ENCODE peak calls at places on chromosomes 12 and 14, in nine cellular contexts. One of them, this sample, is unnamed.

GRCh38 chr12:7161811-7162210 is 27.7 kb upstream of the PEX5 start:
- DNase-seq in glutamatergic neuron: no peak
- DNase-seq in endothelial cell: no peak
- DNase-seq in HFFc6: peak; percentile 25
- DNase-seq in WERI-Rb-1: no peak
- DNase-seq in A172: no peak
- DNase-seq in stimulated activated CD8-positive, alpha-beta memory T cell treated with anti-CD3 and anti-CD28 coated beads, Interleukin-7, amount 100 ng/mL, for 1 hour: no peak
- DNase-seq in NCI-H1436: no peak
- DNase-seq in activated CD4-positive, alpha-beta T cell treated with anti-CD3 and anti-CD28 coated beads for 36 hours: no peak
- DNase-seq in this sample: no peak

GRCh38 chr12:122837306-122838265 is 2.3 kb downstream of the HIP1R start:
- DNase-seq in activated CD4-positive, alpha-beta T cell treated with anti-CD3 and anti-CD28 coated beads for 36 hours: no peak
- DNase-seq in NCI-H1436: no peak
- DNase-seq in glutamatergic neuron: no peak
- DNase-seq in A172: no peak
- DNase-seq in endothelial cell: no peak
- DNase-seq in WERI-Rb-1: no peak
- DNase-seq in HFFc6: no peak
- DNase-seq in stimulated activated CD8-positive, alpha-beta memory T cell treated with anti-CD3 and anti-CD28 coated beads, Interleukin-7, amount 100 ng/mL, for 1 hour: no peak
- DNase-seq in this sample: no peak

GRCh38 chr12:76375939-76376338 is 27.7 kb upstream of the BBS10 start:
- DNase-seq in endothelial cell: no peak
- DNase-seq in NCI-H1436: no peak
- DNase-seq in WERI-Rb-1: no peak
- DNase-seq in A172: no peak
- DNase-seq in activated CD4-positive, alpha-beta T cell treated with anti-CD3 and anti-CD28 coated beads for 36 hours: no peak
- DNase-seq in glutamatergic neuron: no peak
- DNase-seq in stimulated activated CD8-positive, alpha-beta memory T cell treated with anti-CD3 and anti-CD28 coated beads, Interleukin-7, amount 100 ng/mL, for 1 hour: no peak
- DNase-seq in HFFc6: no peak
- DNase-seq in this sample: no peak

GRCh38 chr14:78154827-78155226 is 15.3 kb upstream of the NRXN3 start:
- DNase-seq in HFFc6: no peak
- DNase-seq in activated CD4-positive, alpha-beta T cell treated with anti-CD3 and anti-CD28 coated beads for 36 hours: no peak
- DNase-seq in WERI-Rb-1: peak; percentile 80
- DNase-seq in endothelial cell: no peak
- DNase-seq in A172: no peak
- DNase-seq in NCI-H1436: no peak
- DNase-seq in stimulated activated CD8-positive, alpha-beta memory T cell treated with anti-CD3 and anti-CD28 coated beads, Interleukin-7, amount 100 ng/mL, for 1 hour: no peak
- DNase-seq in glutamatergic neuron: no peak
- DNase-seq in this sample: no peak

GRCh38 chr14:76080009-76080408 is 71.7 kb upstream of the GPATCH2L start:
- DNase-seq in stimulated activated CD8-positive, alpha-beta memory T cell treated with anti-CD3 and anti-CD28 coated beads, Interleukin-7, amount 100 ng/mL, for 1 hour: no peak
- DNase-seq in A172: no peak
- DNase-seq in HFFc6: no peak
- DNase-seq in WERI-Rb-1: peak; percentile 25
- DNase-seq in endothelial cell: no peak
- DNase-seq in activated CD4-positive, alpha-beta T cell treated with anti-CD3 and anti-CD28 coated beads for 36 hours: no peak
- DNase-seq in NCI-H1436: no peak
- DNase-seq in glutamatergic neuron: no peak
- DNase-seq in this sample: no peak

GRCh38 chr14:23559010-23559920 is 3.2 kb downstream of the THTPA start:
- DNase-seq in HFFc6: peak; percentile 48
- DNase-seq in glutamatergic neuron: peak; percentile 84
- DNase-seq in NCI-H1436: peak; percentile 72
- DNase-seq in stimulated activated CD8-positive, alpha-beta memory T cell treated with anti-CD3 and anti-CD28 coated beads, Interleukin-7, amount 100 ng/mL, for 1 hour: no peak
- DNase-seq in endothelial cell: peak; percentile 69
- DNase-seq in A172: peak; percentile 30
- DNase-seq in activated CD4-positive, alpha-beta T cell treated with anti-CD3 and anti-CD28 coated beads for 36 hours: peak; percentile 86
- DNase-seq in WERI-Rb-1: peak; percentile 85
- DNase-seq in this sample: peak; percentile 75

GRCh38 chr14:63650336-63650952 is 8.8 kb upstream of the WDR89 start:
- DNase-seq in A172: no peak
- DNase-seq in WERI-Rb-1: no peak
- DNase-seq in HFFc6: no peak
- DNase-seq in glutamatergic neuron: no peak
- DNase-seq in NCI-H1436: no peak
- DNase-seq in stimulated activated CD8-positive, alpha-beta memory T cell treated with anti-CD3 and anti-CD28 coated beads, Interleukin-7, amount 100 ng/mL, for 1 hour: peak; percentile 10
- DNase-seq in activated CD4-positive, alpha-beta T cell treated with anti-CD3 and anti-CD28 coated beads for 36 hours: peak; percentile 75
- DNase-seq in endothelial cell: no peak
- DNase-seq in this sample: no peak

GRCh38 chr12:56387152-56387551 is 24.5 kb upstream of the APOF start:
- DNase-seq in activated CD4-positive, alpha-beta T cell treated with anti-CD3 and anti-CD28 coated beads for 36 hours: no peak
- DNase-seq in glutamatergic neuron: no peak
- DNase-seq in stimulated activated CD8-positive, alpha-beta memory T cell treated with anti-CD3 and anti-CD28 coated beads, Interleukin-7, amount 100 ng/mL, for 1 hour: no peak
- DNase-seq in WERI-Rb-1: no peak
- DNase-seq in endothelial cell: no peak
- DNase-seq in NCI-H1436: no peak
- DNase-seq in HFFc6: peak; percentile 11
- DNase-seq in A172: no peak
- DNase-seq in this sample: no peak

GRCh38 chr12:122111070-122111750 is 32.7 kb downstream of the MLXIP start:
- DNase-seq in WERI-Rb-1: no peak
- DNase-seq in glutamatergic neuron: no peak
- DNase-seq in stimulated activated CD8-positive, alpha-beta memory T cell treated with anti-CD3 and anti-CD28 coated beads, Interleukin-7, amount 100 ng/mL, for 1 hour: no peak
- DNase-seq in activated CD4-positive, alpha-beta T cell treated with anti-CD3 and anti-CD28 coated beads for 36 hours: no peak
- DNase-seq in HFFc6: no peak
- DNase-seq in endothelial cell: no peak
- DNase-seq in A172: no peak
- DNase-seq in NCI-H1436: peak; percentile 60
- DNase-seq in this sample: no peak

GRCh38 chr14:75832621-75833297 is 149.0 kb downstream of the TGFB3 start:
- DNase-seq in endothelial cell: no peak
- DNase-seq in activated CD4-positive, alpha-beta T cell treated with anti-CD3 and anti-CD28 coated beads for 36 hours: no peak
- DNase-seq in stimulated activated CD8-positive, alpha-beta memory T cell treated with anti-CD3 and anti-CD28 coated beads, Interleukin-7, amount 100 ng/mL, for 1 hour: no peak
- DNase-seq in A172: no peak
- DNase-seq in NCI-H1436: no peak
- DNase-seq in WERI-Rb-1: no peak
- DNase-seq in HFFc6: peak; percentile 86
- DNase-seq in glutamatergic neuron: no peak
- DNase-seq in this sample: no peak

GRCh38 chr14:45519770-45520169 is 266.8 kb upstream of the MIS18BP1 start:
- DNase-seq in HFFc6: no peak
- DNase-seq in endothelial cell: no peak
- DNase-seq in WERI-Rb-1: no peak
- DNase-seq in NCI-H1436: no peak
- DNase-seq in stimulated activated CD8-positive, alpha-beta memory T cell treated with anti-CD3 and anti-CD28 coated beads, Interleukin-7, amount 100 ng/mL, for 1 hour: no peak
- DNase-seq in glutamatergic neuron: no peak
- DNase-seq in activated CD4-positive, alpha-beta T cell treated with anti-CD3 and anti-CD28 coated beads for 36 hours: no peak
- DNase-seq in A172: no peak
- DNase-seq in this sample: no peak

GRCh38 chr12:26403601-26404000 is 208.2 kb downstream of the SSPN start:
- DNase-seq in stimulated activated CD8-positive, alpha-beta memory T cell treated with anti-CD3 and anti-CD28 coated beads, Interleukin-7, amount 100 ng/mL, for 1 hour: no peak
- DNase-seq in HFFc6: no peak
- DNase-seq in WERI-Rb-1: no peak
- DNase-seq in activated CD4-positive, alpha-beta T cell treated with anti-CD3 and anti-CD28 coated beads for 36 hours: no peak
- DNase-seq in endothelial cell: no peak
- DNase-seq in A172: no peak
- DNase-seq in glutamatergic neuron: no peak
- DNase-seq in NCI-H1436: no peak
- DNase-seq in this sample: no peak

GRCh38 chr14:64501326-64502171 is 2.1 kb downstream of the ZBTB25 start:
- DNase-seq in A172: peak; percentile 85
- DNase-seq in stimulated activated CD8-positive, alpha-beta memory T cell treated with anti-CD3 and anti-CD28 coated beads, Interleukin-7, amount 100 ng/mL, for 1 hour: no peak
- DNase-seq in WERI-Rb-1: peak; percentile 12
- DNase-seq in endothelial cell: no peak
- DNase-seq in NCI-H1436: no peak
- DNase-seq in HFFc6: peak; percentile 86
- DNase-seq in glutamatergic neuron: no peak
- DNase-seq in activated CD4-positive, alpha-beta T cell treated with anti-CD3 and anti-CD28 coated beads for 36 hours: no peak
- DNase-seq in this sample: no peak

GRCh38 chr12:51217133-51217967 is 512 bp downstream of the POU6F1 start:
- DNase-seq in endothelial cell: peak; percentile 45
- DNase-seq in HFFc6: no peak
- DNase-seq in A172: no peak
- DNase-seq in glutamatergic neuron: peak; percentile 75
- DNase-seq in stimulated activated CD8-positive, alpha-beta memory T cell treated with anti-CD3 and anti-CD28 coated beads, Interleukin-7, amount 100 ng/mL, for 1 hour: no peak
- DNase-seq in activated CD4-positive, alpha-beta T cell treated with anti-CD3 and anti-CD28 coated beads for 36 hours: peak; percentile 64
- DNase-seq in WERI-Rb-1: peak; percentile 72
- DNase-seq in NCI-H1436: peak; percentile 37
- DNase-seq in this sample: peak; percentile 88

GRCh38 chr12:40313928-40314327 is 89.1 kb downstream of the LRRK2 start:
- DNase-seq in A172: no peak
- DNase-seq in WERI-Rb-1: no peak
- DNase-seq in stimulated activated CD8-positive, alpha-beta memory T cell treated with anti-CD3 and anti-CD28 coated beads, Interleukin-7, amount 100 ng/mL, for 1 hour: no peak
- DNase-seq in HFFc6: no peak
- DNase-seq in activated CD4-positive, alpha-beta T cell treated with anti-CD3 and anti-CD28 coated beads for 36 hours: no peak
- DNase-seq in endothelial cell: no peak
- DNase-seq in glutamatergic neuron: no peak
- DNase-seq in NCI-H1436: no peak
- DNase-seq in this sample: no peak

GRCh38 chr14:99579903-99580570 is 24.0 kb downstream of the CCDC85C start:
- DNase-seq in WERI-Rb-1: peak; percentile 67
- DNase-seq in stimulated activated CD8-positive, alpha-beta memory T cell treated with anti-CD3 and anti-CD28 coated beads, Interleukin-7, amount 100 ng/mL, for 1 hour: no peak
- DNase-seq in HFFc6: peak; percentile 52
- DNase-seq in endothelial cell: no peak
- DNase-seq in A172: peak; percentile 91
- DNase-seq in activated CD4-positive, alpha-beta T cell treated with anti-CD3 and anti-CD28 coated beads for 36 hours: no peak
- DNase-seq in glutamatergic neuron: no peak
- DNase-seq in NCI-H1436: no peak
- DNase-seq in this sample: peak; percentile 63

GRCh38 chr14:32627545-32628298 is 298.6 kb downstream of the AKAP6 start:
- DNase-seq in WERI-Rb-1: no peak
- DNase-seq in activated CD4-positive, alpha-beta T cell treated with anti-CD3 and anti-CD28 coated beads for 36 hours: no peak
- DNase-seq in endothelial cell: no peak
- DNase-seq in glutamatergic neuron: no peak
- DNase-seq in A172: no peak
- DNase-seq in NCI-H1436: no peak
- DNase-seq in stimulated activated CD8-positive, alpha-beta memory T cell treated with anti-CD3 and anti-CD28 coated beads, Interleukin-7, amount 100 ng/mL, for 1 hour: no peak
- DNase-seq in HFFc6: no peak
- DNase-seq in this sample: no peak

GRCh38 chr12:21763531-21763930 is 11.0 kb downstream of the KCNJ8 start:
- DNase-seq in glutamatergic neuron: no peak
- DNase-seq in NCI-H1436: no peak
- DNase-seq in activated CD4-positive, alpha-beta T cell treated with anti-CD3 and anti-CD28 coated beads for 36 hours: no peak
- DNase-seq in endothelial cell: no peak
- DNase-seq in WERI-Rb-1: no peak
- DNase-seq in HFFc6: no peak
- DNase-seq in stimulated activated CD8-positive, alpha-beta memory T cell treated with anti-CD3 and anti-CD28 coated beads, Interleukin-7, amount 100 ng/mL, for 1 hour: no peak
- DNase-seq in A172: no peak
- DNase-seq in this sample: no peak

GRCh38 chr14:50816419-50817047 is 14.4 kb downstream of the NIN start:
- DNase-seq in NCI-H1436: no peak
- DNase-seq in endothelial cell: no peak
- DNase-seq in A172: no peak
- DNase-seq in HFFc6: no peak
- DNase-seq in activated CD4-positive, alpha-beta T cell treated with anti-CD3 and anti-CD28 coated beads for 36 hours: no peak
- DNase-seq in stimulated activated CD8-positive, alpha-beta memory T cell treated with anti-CD3 and anti-CD28 coated beads, Interleukin-7, amount 100 ng/mL, for 1 hour: no peak
- DNase-seq in glutamatergic neuron: no peak
- DNase-seq in WERI-Rb-1: no peak
- DNase-seq in this sample: no peak

GRCh38 chr14:51552768-51553426 is 98.8 kb upstream of the FRMD6 start:
- DNase-seq in HFFc6: no peak
- DNase-seq in WERI-Rb-1: no peak
- DNase-seq in NCI-H1436: peak; percentile 40
- DNase-seq in glutamatergic neuron: no peak
- DNase-seq in endothelial cell: no peak
- DNase-seq in stimulated activated CD8-positive, alpha-beta memory T cell treated with anti-CD3 and anti-CD28 coated beads, Interleukin-7, amount 100 ng/mL, for 1 hour: no peak
- DNase-seq in activated CD4-positive, alpha-beta T cell treated with anti-CD3 and anti-CD28 coated beads for 36 hours: no peak
- DNase-seq in A172: peak; percentile 26
- DNase-seq in this sample: no peak

GRCh38 chr14:68373847-68374582 is 418.9 kb downstream of the ZFP36L1 start:
- DNase-seq in HFFc6: no peak
- DNase-seq in endothelial cell: no peak
- DNase-seq in activated CD4-positive, alpha-beta T cell treated with anti-CD3 and anti-CD28 coated beads for 36 hours: no peak
- DNase-seq in NCI-H1436: no peak
- DNase-seq in WERI-Rb-1: no peak
- DNase-seq in stimulated activated CD8-positive, alpha-beta memory T cell treated with anti-CD3 and anti-CD28 coated beads, Interleukin-7, amount 100 ng/mL, for 1 hour: no peak
- DNase-seq in glutamatergic neuron: no peak
- DNase-seq in A172: no peak
- DNase-seq in this sample: no peak

GRCh38 chr12:57835366-57836288 is 10.9 kb downstream of the CTDSP2 start:
- DNase-seq in A172: no peak
- DNase-seq in glutamatergic neuron: no peak
- DNase-seq in stimulated activated CD8-positive, alpha-beta memory T cell treated with anti-CD3 and anti-CD28 coated beads, Interleukin-7, amount 100 ng/mL, for 1 hour: no peak
- DNase-seq in endothelial cell: no peak
- DNase-seq in activated CD4-positive, alpha-beta T cell treated with anti-CD3 and anti-CD28 coated beads for 36 hours: no peak
- DNase-seq in HFFc6: no peak
- DNase-seq in WERI-Rb-1: no peak
- DNase-seq in NCI-H1436: no peak
- DNase-seq in this sample: no peak

GRCh38 chr14:82779301-82779700 is 1245.6 kb upstream of the SEL1L start:
- DNase-seq in WERI-Rb-1: no peak
- DNase-seq in NCI-H1436: no peak
- DNase-seq in endothelial cell: no peak
- DNase-seq in activated CD4-positive, alpha-beta T cell treated with anti-CD3 and anti-CD28 coated beads for 36 hours: no peak
- DNase-seq in stimulated activated CD8-positive, alpha-beta memory T cell treated with anti-CD3 and anti-CD28 coated beads, Interleukin-7, amount 100 ng/mL, for 1 hour: no peak
- DNase-seq in glutamatergic neuron: no peak
- DNase-seq in A172: no peak
- DNase-seq in HFFc6: no peak
- DNase-seq in this sample: no peak

GRCh38 chr14:58488550-58488949 is 61.0 kb downstream of the KIAA0586 start:
- DNase-seq in A172: peak; percentile 23
- DNase-seq in stimulated activated CD8-positive, alpha-beta memory T cell treated with anti-CD3 and anti-CD28 coated beads, Interleukin-7, amount 100 ng/mL, for 1 hour: no peak
- DNase-seq in NCI-H1436: no peak
- DNase-seq in WERI-Rb-1: no peak
- DNase-seq in activated CD4-positive, alpha-beta T cell treated with anti-CD3 and anti-CD28 coated beads for 36 hours: peak; percentile 44
- DNase-seq in glutamatergic neuron: no peak
- DNase-seq in endothelial cell: peak; percentile 14
- DNase-seq in HFFc6: no peak
- DNase-seq in this sample: no peak

GRCh38 chr14:23121401-23121800 is 2.3 kb upstream of the CEBPE start:
- DNase-seq in HFFc6: peak; percentile 12
- DNase-seq in A172: peak; percentile 58
- DNase-seq in stimulated activated CD8-positive, alpha-beta memory T cell treated with anti-CD3 and anti-CD28 coated beads, Interleukin-7, amount 100 ng/mL, for 1 hour: no peak
- DNase-seq in glutamatergic neuron: no peak
- DNase-seq in NCI-H1436: no peak
- DNase-seq in endothelial cell: peak; percentile 43
- DNase-seq in WERI-Rb-1: no peak
- DNase-seq in activated CD4-positive, alpha-beta T cell treated with anti-CD3 and anti-CD28 coated beads for 36 hours: peak; percentile 20
- DNase-seq in this sample: no peak

GRCh38 chr14:75806247-75806876 is 145.3 kb downstream of the TTLL5 start:
- DNase-seq in glutamatergic neuron: no peak
- DNase-seq in WERI-Rb-1: no peak
- DNase-seq in HFFc6: no peak
- DNase-seq in A172: no peak
- DNase-seq in activated CD4-positive, alpha-beta T cell treated with anti-CD3 and anti-CD28 coated beads for 36 hours: no peak
- DNase-seq in NCI-H1436: no peak
- DNase-seq in stimulated activated CD8-positive, alpha-beta memory T cell treated with anti-CD3 and anti-CD28 coated beads, Interleukin-7, amount 100 ng/mL, for 1 hour: no peak
- DNase-seq in endothelial cell: no peak
- DNase-seq in this sample: no peak

GRCh38 chr12:94039914-94040313 is 108.5 kb upstream of the PLXNC1 start:
- DNase-seq in WERI-Rb-1: no peak
- DNase-seq in glutamatergic neuron: no peak
- DNase-seq in A172: no peak
- DNase-seq in stimulated activated CD8-positive, alpha-beta memory T cell treated with anti-CD3 and anti-CD28 coated beads, Interleukin-7, amount 100 ng/mL, for 1 hour: no peak
- DNase-seq in activated CD4-positive, alpha-beta T cell treated with anti-CD3 and anti-CD28 coated beads for 36 hours: no peak
- DNase-seq in NCI-H1436: no peak
- DNase-seq in HFFc6: no peak
- DNase-seq in endothelial cell: no peak
- DNase-seq in this sample: no peak

GRCh38 chr12:109951136-109951535 is 45.0 kb downstream of the GIT2 start:
- DNase-seq in stimulated activated CD8-positive, alpha-beta memory T cell treated with anti-CD3 and anti-CD28 coated beads, Interleukin-7, amount 100 ng/mL, for 1 hour: no peak
- DNase-seq in NCI-H1436: no peak
- DNase-seq in glutamatergic neuron: no peak
- DNase-seq in activated CD4-positive, alpha-beta T cell treated with anti-CD3 and anti-CD28 coated beads for 36 hours: no peak
- DNase-seq in WERI-Rb-1: no peak
- DNase-seq in endothelial cell: no peak
- DNase-seq in HFFc6: peak; percentile 95
- DNase-seq in A172: peak; percentile 94
- DNase-seq in this sample: no peak

GRCh38 chr12:6333566-6333965 is 8.3 kb downstream of the TNFRSF1A start:
- DNase-seq in A172: peak; percentile 47
- DNase-seq in HFFc6: peak; percentile 94
- DNase-seq in glutamatergic neuron: no peak
- DNase-seq in endothelial cell: no peak
- DNase-seq in activated CD4-positive, alpha-beta T cell treated with anti-CD3 and anti-CD28 coated beads for 36 hours: peak; percentile 32
- DNase-seq in NCI-H1436: no peak
- DNase-seq in stimulated activated CD8-positive, alpha-beta memory T cell treated with anti-CD3 and anti-CD28 coated beads, Interleukin-7, amount 100 ng/mL, for 1 hour: no peak
- DNase-seq in WERI-Rb-1: no peak
- DNase-seq in this sample: no peak